ENCODE peak calls at places on chromosomes 13 and 19, in ten cellular contexts. Z is hepatocyte, A is fibroblast of pulmonary artery, G is GM06990, B is AG04450, D is thyroid gland, M is epithelial cell of esophagus, N is cardiac fibroblast, V is GM23338, Q is fibroblast of mammary gland. I is an unnamed sample.

GRCh38 chr13:30920162-30920561 is 12.3 kb upstream of the TEX26 start:
- DNase-seq in Q (no peak), M (no peak), B (no peak), G (no peak), D (no peak), Z (no peak), A (no peak), V (no peak), N (no peak), I (no peak)

GRCh38 chr19:51365211-51366049 is 758 bp downstream of the ETFB start:
- DNase-seq in A (peak), D (peak), M (peak), Z (peak), V (peak), N (peak), B (no peak), G (no peak), Q (peak), I (peak)

GRCh38 chr19:33204136-33204973 is 10.2 kb downstream of the LRP3 start:
- DNase-seq in N (no peak), M (no peak), G (no peak), V (no peak), Q (no peak), A (no peak), B (no peak), D (no peak), Z (no peak), I (no peak)

GRCh38 chr13:20301391-20302071 is 69.4 kb upstream of the GJB6 start:
- DNase-seq in N (peak), V (peak), D (peak), M (no peak), B (no peak), Q (peak), G (no peak), Z (no peak), A (peak), I (no peak)

GRCh38 chr19:20238025-20238623 is 71.1 kb downstream of the ZNF486 start:
- DNase-seq in B (peak), D (peak), Z (peak), M (peak), A (peak), Q (peak), V (peak), G (peak), N (peak), I (peak)

GRCh38 chr13:66994097-66994496 is 236.0 kb downstream of the PCDH9 start:
- DNase-seq in A (peak), Z (peak), Q (peak), D (peak), G (no peak), N (peak), M (peak), B (no peak), V (peak), I (peak)

GRCh38 chr13:60654405-60654804 is 257.4 kb downstream of the TDRD3 start:
- DNase-seq in N (peak), Z (peak), Q (no peak), M (peak), V (peak), G (no peak), B (no peak), A (peak), D (peak), I (peak)

GRCh38 chr19:34578173-34578572 is 96.6 kb downstream of the WTIP start:
- DNase-seq in G (no peak), M (no peak), B (no peak), N (no peak), Z (no peak), D (no peak), V (no peak), Q (no peak), A (no peak), I (no peak)

GRCh38 chr19:639251-640155 is at the start of gene FGF22:
- DNase-seq in B (peak), Q (peak), N (peak), D (peak), G (peak), A (peak), M (peak), V (peak), Z (peak), I (peak)

GRCh38 chr19:54577334-54577733 is 3.7 kb downstream of the LILRA2 start:
- DNase-seq in D (no peak), V (no peak), M (no peak), Q (no peak), N (no peak), G (no peak), Z (no peak), A (no peak), B (no peak), I (no peak)

GRCh38 chr13:98780451-98780850 is 28.0 kb upstream of the SLC15A1 start:
- DNase-seq in A (no peak), G (no peak), V (no peak), B (no peak), D (no peak), Q (no peak), N (peak), Z (no peak), M (no peak), I (no peak)

GRCh38 chr13:41008349-41008980 is 10.7 kb downstream of the ELF1 start:
- DNase-seq in G (peak), B (peak), V (no peak), M (peak), D (no peak), Q (peak), A (peak), N (peak), Z (peak), I (no peak)

GRCh38 chr19:18683955-18684641 is 618 bp downstream of the CRTC1 start:
- DNase-seq in N (no peak), Z (no peak), Q (no peak), B (no peak), A (no peak), D (no peak), G (no peak), M (no peak), V (no peak), I (no peak)

GRCh38 chr19:49875801-49876421 is 1.2 kb downstream of the AKT1S1 start:
- DNase-seq in Q (no peak), V (peak), Z (peak), A (no peak), B (no peak), G (no peak), D (peak), M (peak), N (peak), I (peak)

GRCh38 chr19:54164369-54165068 is 5.0 kb upstream of the LENG1 start:
- DNase-seq in G (peak), A (peak), N (peak), Q (no peak), V (peak), M (peak), Z (peak), B (no peak), D (peak), I (peak)

GRCh38 chr19:31943778-31944177 is 401.6 kb upstream of the ZNF507 start:
- DNase-seq in M (no peak), V (no peak), B (no peak), D (no peak), G (no peak), N (no peak), Q (no peak), Z (no peak), A (no peak), I (no peak)

DNA sequence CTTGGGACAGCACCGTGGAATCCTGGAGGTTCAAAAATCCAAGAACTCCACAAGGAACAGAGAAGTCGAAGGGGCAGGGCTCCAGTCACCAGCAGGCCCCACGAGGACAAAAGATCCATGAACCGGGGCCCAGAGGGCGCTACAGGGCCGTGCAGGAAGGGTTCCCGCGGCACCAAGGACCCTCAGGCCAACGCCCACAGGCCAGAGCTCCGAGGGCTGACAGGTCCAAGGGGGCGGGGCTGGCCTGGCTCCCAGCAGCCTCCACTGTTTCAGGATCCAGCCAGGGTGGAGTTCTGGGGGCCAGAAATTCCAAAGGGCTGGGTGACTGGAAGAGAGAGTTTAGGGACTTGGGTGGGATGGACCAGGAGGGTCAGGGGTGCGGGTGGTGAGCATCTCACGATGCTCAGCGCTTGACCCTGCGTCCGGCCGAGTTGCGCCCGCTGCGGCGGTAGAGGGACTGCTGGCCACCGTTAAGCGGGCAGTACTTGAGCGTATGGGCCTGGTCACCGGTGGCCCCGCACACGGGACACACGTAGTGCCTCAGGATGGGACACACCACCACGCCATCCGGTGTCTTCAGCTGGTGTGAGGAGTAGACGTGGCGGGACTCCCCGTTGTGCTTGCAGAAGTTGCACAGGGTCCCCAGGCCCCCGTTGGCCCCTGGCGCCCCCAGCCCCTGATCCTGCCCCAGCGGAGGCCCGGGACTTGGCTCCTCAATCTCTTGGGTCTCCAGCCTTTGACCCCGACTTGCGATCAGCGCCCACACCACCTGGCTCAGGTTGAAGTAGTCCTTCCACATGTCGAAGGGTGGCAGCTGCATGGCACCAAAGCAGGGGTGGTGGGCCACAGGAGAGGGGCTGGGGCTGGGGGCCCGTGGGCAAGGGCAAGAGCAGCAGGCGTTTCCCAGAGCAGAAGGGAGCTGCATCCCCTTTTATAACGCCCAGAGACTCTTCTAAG is at the start of gene NANOS2:
- DNase-seq in B (no peak), Q (no peak), Z (no peak), D (no peak), N (peak), M (no peak), G (no peak), A (peak), V (peak), I (peak)
- TF ChIP-seq CTCF in B (no peak), Q (peak), Z (no peak), D (no peak), N (peak), M (no peak), G (peak), A (peak), V (peak), I (no peak)

GRCh38 chr13:52847682-52848432 is 583 bp downstream of the PCDH8 start:
- DNase-seq in V (peak), G (no peak), Q (no peak), B (no peak), A (no peak), D (no peak), Z (no peak), N (no peak), M (no peak), I (no peak)

GRCh38 chr13:52847322-52847681 is 1.1 kb downstream of the PCDH8 start:
- DNase-seq in B (no peak), Q (no peak), A (no peak), D (no peak), Z (no peak), M (no peak), G (no peak), N (no peak), V (no peak), I (no peak)

GRCh38 chr13:52845334-52845761 is 3.1 kb downstream of the PCDH8 start:
- DNase-seq in D (peak), M (no peak), Q (no peak), Z (no peak), N (no peak), G (no peak), B (no peak), A (no peak), V (peak), I (no peak)

GRCh38 chr13:52846567-52847321 is 1.7 kb downstream of the PCDH8 start:
- DNase-seq in Q (peak), N (peak), G (no peak), D (peak), A (peak), M (peak), B (no peak), V (peak), Z (peak), I (peak)

GRCh38 chr13:52845766-52846566 is 2.5 kb downstream of the PCDH8 start:
- DNase-seq in M (peak), G (peak), D (peak), Q (no peak), N (peak), A (peak), Z (peak), B (no peak), V (peak), I (peak)
- H3K4me3 ChIP-seq in M (no peak), G (no peak), D (no peak), Q (no peak), N (no peak), A (no peak), Z (no peak), B (no peak), V (peak), I (peak)

GRCh38 chr19:1905071-1905862 is at the start of the genes ADAT3 and SCAMP4:
- DNase-seq in D (peak), A (peak), N (peak), Z (peak), M (peak), V (peak), Q (peak), G (peak), B (peak), I (peak)
- TF ChIP-seq CTCF in D (no peak), A (no peak), N (no peak), Z (no peak), M (no peak), V (no peak), Q (no peak), G (no peak), B (no peak), I (no peak)

GRCh38 chr19:5987077-5987818 is 9.3 kb upstream of the RANBP3 start:
- DNase-seq in A (peak), V (peak), N (peak), D (peak), G (peak), M (peak), Z (peak), Q (peak), B (peak), I (peak)
- H3K4me3 ChIP-seq in A (peak), V (no peak), N (no peak), D (no peak), G (peak), M (no peak), Z (no peak), Q (peak), B (peak), I (no peak)

GRCh38 chr19:3512562-3512961 is 6.5 kb downstream of the FZR1 start:
- DNase-seq in D (no peak), B (no peak), Z (no peak), Q (no peak), A (no peak), N (no peak), M (no peak), G (no peak), V (no peak), I (no peak)

GRCh38 chr19:3511506-3512251 is 5.6 kb downstream of the FZR1 start:
- DNase-seq in Z (no peak), Q (no peak), B (no peak), N (no peak), A (no peak), M (no peak), D (no peak), V (no peak), G (no peak), I (no peak)

GRCh38 chr19:3508771-3509535 is 2.8 kb downstream of the FZR1 start:
- DNase-seq in G (no peak), A (no peak), M (no peak), Z (no peak), N (no peak), B (no peak), Q (no peak), D (no peak), V (no peak), I (no peak)

GRCh38 chr19:3509566-3509989 is 3.5 kb downstream of the FZR1 start:
- DNase-seq in M (peak), Z (no peak), A (peak), N (no peak), V (no peak), Q (peak), D (no peak), G (no peak), B (no peak), I (no peak)

GRCh38 chr19:3510727-3511126 is 4.6 kb downstream of the FZR1 start:
- DNase-seq in M (no peak), D (no peak), G (no peak), V (peak), B (no peak), Z (no peak), N (no peak), Q (no peak), A (no peak), I (no peak)
- TF ChIP-seq CTCF in M (no peak), D (no peak), G (no peak), V (peak), B (no peak), Z (no peak), N (no peak), Q (no peak), A (no peak), I (no peak)

I was measured in cardiac muscle cell.